ENCODE peak calls at places on chromosome 3, in ten cellular contexts. One of them, this sample, is unnamed.

GRCh38 chr3:13650210-13651056 is 101.5 kb downstream of the FBLN2 start:
- DNase-seq in breast epithelium: peak; percentile 72
- DNase-seq in sigmoid colon: peak; percentile 76
- DNase-seq in mesenchymal stem cell: peak; percentile 66
- DNase-seq in psoas muscle: peak; percentile 75
- DNase-seq in right cardiac atrium: peak; percentile 92
- DNase-seq in iPS DF 6.9: peak; percentile 54
- DNase-seq in GM23338: peak; percentile 90
- DNase-seq in stomach: peak; percentile 80
- DNase-seq in aorta: peak; percentile 75
- DNase-seq in this sample: peak; percentile 86

GRCh38 chr3:138946554-138947302 is at the start of the genes FOXL2 and FOXL2NB:
- DNase-seq in breast epithelium: no peak
- DNase-seq in sigmoid colon: no peak
- DNase-seq in mesenchymal stem cell: peak; percentile 47
- DNase-seq in psoas muscle: no peak
- DNase-seq in right cardiac atrium: peak; percentile 81
- DNase-seq in iPS DF 6.9: no peak
- DNase-seq in GM23338: peak; percentile 84
- DNase-seq in stomach: no peak
- DNase-seq in aorta: no peak
- DNase-seq in this sample: no peak

GRCh38 chr3:113223831-113224240 is 12.5 kb downstream of the BOC start:
- DNase-seq in breast epithelium: no peak
- DNase-seq in sigmoid colon: no peak
- DNase-seq in mesenchymal stem cell: no peak
- DNase-seq in psoas muscle: no peak
- DNase-seq in right cardiac atrium: peak; percentile 70
- DNase-seq in iPS DF 6.9: no peak
- DNase-seq in GM23338: no peak
- DNase-seq in stomach: no peak
- DNase-seq in aorta: peak; percentile 57
- DNase-seq in this sample: peak; percentile 20

GRCh38 chr3:120153294-120153693 is 59.0 kb upstream of the GSK3B start:
- DNase-seq in breast epithelium: no peak
- DNase-seq in sigmoid colon: no peak
- DNase-seq in mesenchymal stem cell: peak; percentile 93
- DNase-seq in psoas muscle: no peak
- DNase-seq in right cardiac atrium: no peak
- DNase-seq in iPS DF 6.9: no peak
- DNase-seq in GM23338: no peak
- DNase-seq in stomach: no peak
- DNase-seq in aorta: no peak
- DNase-seq in this sample: no peak

GRCh38 chr3:186985713-186986364 is 55.5 kb downstream of the ST6GAL1 start:
- DNase-seq in breast epithelium: no peak
- DNase-seq in sigmoid colon: no peak
- DNase-seq in mesenchymal stem cell: no peak
- DNase-seq in psoas muscle: no peak
- DNase-seq in right cardiac atrium: peak; percentile 74
- DNase-seq in iPS DF 6.9: no peak
- DNase-seq in GM23338: no peak
- DNase-seq in stomach: no peak
- DNase-seq in aorta: no peak
- DNase-seq in this sample: no peak

GRCh38 chr3:134291300-134292254 is 40.9 kb upstream of the RYK start:
- DNase-seq in breast epithelium: peak; percentile 86
- DNase-seq in sigmoid colon: peak; percentile 97
- DNase-seq in mesenchymal stem cell: peak; percentile 68
- DNase-seq in psoas muscle: peak; percentile 87
- DNase-seq in right cardiac atrium: peak; percentile 92
- DNase-seq in iPS DF 6.9: no peak
- DNase-seq in GM23338: no peak
- DNase-seq in stomach: no peak
- DNase-seq in aorta: peak; percentile 77
- DNase-seq in this sample: peak; percentile 73

GRCh38 chr3:115019900-115020299 is 127.2 kb downstream of the ZBTB20 start:
- DNase-seq in breast epithelium: no peak
- DNase-seq in sigmoid colon: peak; percentile 60
- DNase-seq in mesenchymal stem cell: no peak
- DNase-seq in psoas muscle: no peak
- DNase-seq in right cardiac atrium: no peak
- DNase-seq in iPS DF 6.9: no peak
- DNase-seq in GM23338: no peak
- DNase-seq in stomach: no peak
- DNase-seq in aorta: no peak
- DNase-seq in this sample: no peak

GRCh38 chr3:12178091-12178820 is 19.5 kb upstream of the TIMP4 start:
- DNase-seq in breast epithelium: no peak
- DNase-seq in sigmoid colon: peak; percentile 72
- DNase-seq in mesenchymal stem cell: peak; percentile 72
- DNase-seq in psoas muscle: peak; percentile 52
- DNase-seq in right cardiac atrium: peak; percentile 85
- DNase-seq in iPS DF 6.9: no peak
- DNase-seq in GM23338: no peak
- DNase-seq in stomach: peak; percentile 53
- DNase-seq in aorta: peak; percentile 78
- DNase-seq in this sample: no peak

GRCh38 chr3:40237892-40238571 is 71.5 kb upstream of the EIF1B start:
- DNase-seq in breast epithelium: no peak
- DNase-seq in sigmoid colon: no peak
- DNase-seq in mesenchymal stem cell: no peak
- DNase-seq in psoas muscle: no peak
- DNase-seq in right cardiac atrium: no peak
- DNase-seq in iPS DF 6.9: peak; percentile 18
- DNase-seq in GM23338: peak; percentile 73
- DNase-seq in stomach: no peak
- DNase-seq in aorta: no peak
- DNase-seq in this sample: no peak

GRCh38 chr3:45499529-45499928 is 95.0 kb upstream of the LIMD1 start:
- DNase-seq in breast epithelium: no peak
- DNase-seq in sigmoid colon: no peak
- DNase-seq in mesenchymal stem cell: peak; percentile 63
- DNase-seq in psoas muscle: no peak
- DNase-seq in right cardiac atrium: no peak
- DNase-seq in iPS DF 6.9: no peak
- DNase-seq in GM23338: peak; percentile 20
- DNase-seq in stomach: no peak
- DNase-seq in aorta: no peak
- DNase-seq in this sample: no peak

GRCh38 chr3:37853691-37854413 is 7.8 kb upstream of the CTDSPL start:
- DNase-seq in breast epithelium: peak; percentile 71
- DNase-seq in sigmoid colon: no peak
- DNase-seq in mesenchymal stem cell: no peak
- DNase-seq in psoas muscle: no peak
- DNase-seq in right cardiac atrium: no peak
- DNase-seq in iPS DF 6.9: no peak
- DNase-seq in GM23338: no peak
- DNase-seq in stomach: peak; percentile 84
- DNase-seq in aorta: no peak
- DNase-seq in this sample: peak; percentile 66

GRCh38 chr3:158950131-158950901 is 148.5 kb downstream of the MFSD1 start:
- DNase-seq in breast epithelium: no peak
- DNase-seq in sigmoid colon: no peak
- DNase-seq in mesenchymal stem cell: no peak
- DNase-seq in psoas muscle: no peak
- DNase-seq in right cardiac atrium: no peak
- DNase-seq in iPS DF 6.9: no peak
- DNase-seq in GM23338: no peak
- DNase-seq in stomach: no peak
- DNase-seq in aorta: no peak
- DNase-seq in this sample: no peak

GRCh38 chr3:194140520-194141414 is 4.8 kb downstream of the HES1 start:
- DNase-seq in breast epithelium: peak; percentile 64
- DNase-seq in sigmoid colon: peak; percentile 85
- DNase-seq in mesenchymal stem cell: peak; percentile 90
- DNase-seq in psoas muscle: peak; percentile 57
- DNase-seq in right cardiac atrium: peak; percentile 88
- DNase-seq in iPS DF 6.9: no peak
- DNase-seq in GM23338: peak; percentile 93
- DNase-seq in stomach: peak; percentile 48
- DNase-seq in aorta: peak; percentile 70
- DNase-seq in this sample: peak; percentile 28

GRCh38 chr3:194139085-194139976 is 3.4 kb downstream of the HES1 start:
- DNase-seq in breast epithelium: no peak
- DNase-seq in sigmoid colon: peak; percentile 83
- DNase-seq in mesenchymal stem cell: peak; percentile 93
- DNase-seq in psoas muscle: peak; percentile 30
- DNase-seq in right cardiac atrium: peak; percentile 70
- DNase-seq in iPS DF 6.9: no peak
- DNase-seq in GM23338: peak; percentile 67
- DNase-seq in stomach: no peak
- DNase-seq in aorta: peak; percentile 53
- DNase-seq in this sample: no peak

GRCh38 chr3:194139977-194140351 is 4.0 kb downstream of the HES1 start:
- DNase-seq in breast epithelium: no peak
- DNase-seq in sigmoid colon: no peak
- DNase-seq in mesenchymal stem cell: peak; percentile 78
- DNase-seq in psoas muscle: no peak
- DNase-seq in right cardiac atrium: no peak
- DNase-seq in iPS DF 6.9: no peak
- DNase-seq in GM23338: no peak
- DNase-seq in stomach: no peak
- DNase-seq in aorta: no peak
- DNase-seq in this sample: no peak

GRCh38 chr3:194142156-194142910 is 6.4 kb downstream of the HES1 start:
- DNase-seq in breast epithelium: no peak
- DNase-seq in sigmoid colon: peak; percentile 87
- DNase-seq in mesenchymal stem cell: peak; percentile 82
- DNase-seq in psoas muscle: peak; percentile 47
- DNase-seq in right cardiac atrium: peak; percentile 89
- DNase-seq in iPS DF 6.9: no peak
- DNase-seq in GM23338: no peak
- DNase-seq in stomach: no peak
- DNase-seq in aorta: no peak
- DNase-seq in this sample: no peak

DNA sequence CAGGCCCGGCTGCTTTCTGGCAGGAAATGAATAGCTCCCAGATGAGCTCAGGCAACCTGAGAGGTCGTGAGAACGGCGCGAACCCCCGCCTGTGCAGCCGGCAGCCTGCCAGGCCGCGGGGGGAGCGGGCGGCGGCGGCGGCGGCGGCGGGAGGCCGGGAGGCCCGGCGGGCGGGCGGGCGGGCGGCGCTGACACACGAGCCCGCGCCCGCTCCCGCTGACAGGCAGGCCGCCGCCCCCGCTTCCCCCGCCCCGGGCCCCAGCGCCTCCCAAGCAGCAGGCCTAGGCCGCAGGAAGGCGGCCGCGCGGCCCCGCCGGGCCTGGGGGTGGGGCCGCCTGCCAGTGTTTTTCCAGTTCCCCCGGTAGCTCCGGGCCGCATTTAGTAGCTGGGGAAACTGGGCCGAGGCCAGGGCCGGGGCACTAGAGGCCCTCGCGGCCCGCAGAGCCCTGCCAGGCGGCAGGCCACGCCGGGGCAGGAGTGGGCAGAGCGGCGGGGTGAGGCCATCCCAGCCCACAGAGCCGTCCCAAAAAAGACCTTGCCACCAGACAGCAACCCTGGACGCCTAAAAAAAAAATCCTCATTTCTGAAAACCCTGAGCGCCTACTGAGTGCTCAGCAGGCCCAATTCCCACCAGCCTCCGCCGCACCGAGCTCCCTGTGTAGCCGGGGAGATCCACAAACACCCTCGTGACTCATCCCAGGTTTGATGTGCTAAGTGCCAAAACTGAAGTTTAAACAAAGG is 5.6 kb downstream of the HES1 start:
- DNase-seq in breast epithelium: peak; percentile 92
- DNase-seq in sigmoid colon: peak; percentile 96
- DNase-seq in mesenchymal stem cell: peak; percentile 96
- DNase-seq in psoas muscle: peak; percentile 94
- DNase-seq in right cardiac atrium: peak; percentile 97
- DNase-seq in iPS DF 6.9: no peak
- DNase-seq in GM23338: peak; percentile 91
- DNase-seq in stomach: peak; percentile 95
- DNase-seq in aorta: peak; percentile 94
- DNase-seq in this sample: peak; percentile 89
- H3K4me3 ChIP-seq in breast epithelium: peak overlapping the region; percentile 68
- H3K4me3 ChIP-seq in sigmoid colon: peak overlapping the region; percentile 48
- H3K4me3 ChIP-seq in mesenchymal stem cell: peak overlapping the region; percentile 41
- H3K4me3 ChIP-seq in psoas muscle: peak overlapping the region; percentile 92
- H3K4me3 ChIP-seq in right cardiac atrium: peak overlapping the region; percentile 70
- H3K4me3 ChIP-seq in iPS DF 6.9: peak overlapping the region; percentile 26
- H3K4me3 ChIP-seq in GM23338: peak overlapping the region; percentile 78
- H3K4me3 ChIP-seq in stomach: peak overlapping the region; percentile 36
- H3K4me3 ChIP-seq in aorta: peak overlapping the region; percentile 14
- H3K4me3 ChIP-seq in this sample: peak overlapping the region; percentile 37

GRCh38 chr3:68088636-68089035 is 434.2 kb upstream of the SUCLG2 start:
- DNase-seq in breast epithelium: no peak
- DNase-seq in sigmoid colon: no peak
- DNase-seq in mesenchymal stem cell: no peak
- DNase-seq in psoas muscle: no peak
- DNase-seq in right cardiac atrium: no peak
- DNase-seq in iPS DF 6.9: no peak
- DNase-seq in GM23338: no peak
- DNase-seq in stomach: no peak
- DNase-seq in aorta: no peak
- DNase-seq in this sample: no peak
- H3K4me1 ChIP-seq in breast epithelium: no peaks in the 10 kb centered on the region
- H3K4me1 ChIP-seq in sigmoid colon: peaks cover 20% of the 10 kb centered on the region
- H3K4me1 ChIP-seq in mesenchymal stem cell: peaks cover 4% of the 10 kb centered on the region
- H3K4me1 ChIP-seq in psoas muscle: no peaks in the 10 kb centered on the region
- H3K4me1 ChIP-seq in right cardiac atrium: no peaks in the 10 kb centered on the region
- H3K4me1 ChIP-seq in iPS DF 6.9: no peaks in the 10 kb centered on the region
- H3K4me1 ChIP-seq in GM23338: no peaks in the 10 kb centered on the region
- H3K4me1 ChIP-seq in stomach: no peaks in the 10 kb centered on the region
- H3K4me1 ChIP-seq in aorta: peaks cover 2% of the 10 kb centered on the region
- H3K4me1 ChIP-seq in this sample: no peaks in the 10 kb centered on the region

DNA sequence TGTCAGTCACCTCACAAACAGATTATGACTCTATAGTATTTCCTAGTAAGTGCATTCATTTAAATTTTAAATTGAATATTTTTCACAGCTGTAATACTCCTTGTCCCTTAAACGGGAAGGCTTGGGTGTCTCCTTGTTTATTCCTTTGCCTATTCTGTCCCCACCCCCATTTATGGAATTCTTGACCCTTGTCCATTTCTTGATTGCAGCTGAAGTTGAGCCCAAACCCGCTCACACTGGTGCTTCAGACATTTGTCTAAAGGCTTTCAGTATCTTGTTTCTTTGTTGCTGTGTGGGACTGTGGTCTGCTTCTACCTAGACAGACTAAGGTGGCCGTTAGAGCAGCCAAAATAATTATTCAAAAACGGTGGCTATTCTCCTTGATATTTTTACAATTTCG is 449.7 kb downstream of the FOXP1 start:
- DNase-seq in breast epithelium: no peak
- DNase-seq in sigmoid colon: no peak
- DNase-seq in mesenchymal stem cell: no peak
- DNase-seq in psoas muscle: no peak
- DNase-seq in right cardiac atrium: no peak
- DNase-seq in iPS DF 6.9: no peak
- DNase-seq in GM23338: no peak
- DNase-seq in stomach: no peak
- DNase-seq in aorta: no peak
- DNase-seq in this sample: no peak
- H3K4me3 ChIP-seq in breast epithelium: no peak overlapping the region
- H3K4me3 ChIP-seq in sigmoid colon: no peak overlapping the region
- H3K4me3 ChIP-seq in mesenchymal stem cell: no peak overlapping the region
- H3K4me3 ChIP-seq in psoas muscle: peak overlapping the region; percentile 12
- H3K4me3 ChIP-seq in right cardiac atrium: no peak overlapping the region
- H3K4me3 ChIP-seq in iPS DF 6.9: no peak overlapping the region
- H3K4me3 ChIP-seq in GM23338: no peak overlapping the region
- H3K4me3 ChIP-seq in stomach: peak overlapping the region; percentile 15
- H3K4me3 ChIP-seq in aorta: peak overlapping the region; percentile 23
- H3K4me3 ChIP-seq in this sample: no peak overlapping the region

GRCh38 chr3:52046914-52047239 is 9.5 kb downstream of the DUSP7 start:
- DNase-seq in breast epithelium: no peak
- DNase-seq in sigmoid colon: no peak
- DNase-seq in mesenchymal stem cell: no peak
- DNase-seq in psoas muscle: no peak
- DNase-seq in right cardiac atrium: no peak
- DNase-seq in iPS DF 6.9: no peak
- DNase-seq in GM23338: no peak
- DNase-seq in stomach: no peak
- DNase-seq in aorta: no peak
- DNase-seq in this sample: no peak
- H3K4me1 ChIP-seq in breast epithelium: no peaks in the 10 kb centered on the region
- H3K4me1 ChIP-seq in sigmoid colon: peaks cover 4% of the 10 kb centered on the region
- H3K4me1 ChIP-seq in mesenchymal stem cell: peaks cover 57% of the 10 kb centered on the region
- H3K4me1 ChIP-seq in psoas muscle: peaks cover 32% of the 10 kb centered on the region
- H3K4me1 ChIP-seq in right cardiac atrium: peaks cover 33% of the 10 kb centered on the region
- H3K4me1 ChIP-seq in iPS DF 6.9: no peaks in the 10 kb centered on the region
- H3K4me1 ChIP-seq in GM23338: no peaks in the 10 kb centered on the region
- H3K4me1 ChIP-seq in stomach: peaks cover 52% of the 10 kb centered on the region
- H3K4me1 ChIP-seq in aorta: no peaks in the 10 kb centered on the region
- H3K4me1 ChIP-seq in this sample: peaks cover 10% of the 10 kb centered on the region

This sample was measured in Peyer's patch.